ENCODE peak calls at places on chromosome 20, in ten cellular contexts. R is fibroblast of mammary gland, N is uterus, I is lung, A is gastrocnemius medialis, B is Peyer's patch, X is heart right ventricle, H is astrocyte of the spinal cord, D is breast epithelium, C is GM23338. M is an unnamed sample.

GRCh38 chr20:7851031-7851490 is 89.2 kb downstream of the HAO1 start:
- DNase-seq in I (no peak), B (no peak), C (peak), H (no peak), R (peak), X (no peak), A (no peak), N (no peak), D (no peak), M (no peak)

GRCh38 chr20:51700809-51701285 is 67.3 kb downstream of the ATP9A start:
- DNase-seq in H (peak), C (peak), D (no peak), B (peak), X (no peak), I (no peak), N (no peak), A (no peak), R (peak), M (peak)

GRCh38 chr20:32920066-32920465 is 61.3 kb downstream of the EFCAB8 start:
- DNase-seq in N (no peak), H (no peak), C (no peak), X (no peak), D (no peak), B (no peak), R (no peak), I (peak), A (no peak), M (no peak)

GRCh38 chr20:32828029-32828666 is 8.4 kb downstream of the MAPRE1 start:
- DNase-seq in X (no peak), A (no peak), B (no peak), I (no peak), N (no peak), D (no peak), H (peak), R (peak), C (no peak), M (no peak)

GRCh38 chr20:56187791-56188190 is 60.7 kb upstream of the MC3R start:
- DNase-seq in C (no peak), I (no peak), R (no peak), D (no peak), N (no peak), X (no peak), B (no peak), A (no peak), H (no peak), M (no peak)

GRCh38 chr20:8339313-8339712 is 207.2 kb downstream of the PLCB1 start:
- DNase-seq in D (no peak), H (no peak), A (no peak), R (no peak), X (no peak), B (no peak), N (no peak), I (no peak), C (no peak), M (no peak)

GRCh38 chr20:53668981-53669380 is 75.3 kb upstream of the ZNF217 start:
- DNase-seq in C (no peak), B (peak), I (no peak), R (no peak), N (no peak), D (no peak), A (no peak), X (no peak), H (no peak), M (no peak)

GRCh38 chr20:33005132-33005566 is 916 bp upstream of the SUN5 start:
- DNase-seq in I (no peak), C (peak), A (no peak), H (peak), N (no peak), D (no peak), X (no peak), R (peak), B (no peak), M (peak)

GRCh38 chr20:51758978-51759544 is 9.1 kb downstream of the ATP9A start:
- DNase-seq in D (no peak), N (no peak), H (no peak), I (no peak), X (no peak), R (peak), B (no peak), A (peak), C (no peak), M (no peak)

GRCh38 chr20:20528896-20529295 is 161.0 kb downstream of the INSM1 start:
- DNase-seq in X (no peak), N (no peak), B (no peak), A (no peak), R (no peak), I (no peak), H (no peak), D (no peak), C (no peak), M (no peak)

GRCh38 chr20:51745804-51746203 is 22.4 kb downstream of the ATP9A start:
- DNase-seq in B (no peak), C (no peak), D (no peak), A (no peak), H (no peak), R (no peak), N (no peak), X (no peak), I (no peak), M (no peak)

GRCh38 chr20:23627501-23627900 is 10.3 kb downstream of the CST3 start:
- DNase-seq in H (peak), B (no peak), A (no peak), D (no peak), I (no peak), R (peak), X (no peak), C (no peak), N (no peak), M (no peak)

GRCh38 chr20:10783660-10784336 is 110.0 kb upstream of the JAG1 start:
- DNase-seq in N (no peak), H (no peak), A (no peak), C (peak), R (no peak), I (no peak), B (no peak), X (peak), D (no peak), M (peak)

GRCh38 chr20:63520939-63521601 is 505 bp downstream of the PPDPF start:
- DNase-seq in H (peak), N (peak), R (peak), A (no peak), I (peak), D (peak), X (peak), B (peak), C (peak), M (peak)

GRCh38 chr20:17505664-17506517 is 25.3 kb downstream of the BFSP1 start:
- DNase-seq in B (peak), C (no peak), H (peak), R (peak), X (no peak), A (no peak), D (no peak), N (no peak), I (no peak), M (peak)

GRCh38 chr20:23244916-23245552 is 105.6 kb upstream of the NXT1 start:
- DNase-seq in X (no peak), H (no peak), B (no peak), I (no peak), D (no peak), A (no peak), R (no peak), C (no peak), N (no peak), M (no peak)

GRCh38 chr20:22717466-22717865 is 133.1 kb upstream of the FOXA2 start:
- DNase-seq in X (peak), C (no peak), R (no peak), B (no peak), H (no peak), D (no peak), N (no peak), I (peak), A (no peak), M (peak)

GRCh38 chr20:33816191-33816590 is 5.0 kb downstream of the CHMP4B start:
- DNase-seq in I (no peak), B (no peak), D (no peak), X (no peak), N (no peak), H (no peak), C (no peak), R (no peak), A (no peak), M (no peak)

GRCh38 chr20:503048-503737 is 40.4 kb downstream of the CSNK2A1 start:
- DNase-seq in C (no peak), B (no peak), H (no peak), X (no peak), N (no peak), R (no peak), I (no peak), D (no peak), A (no peak), M (no peak)

GRCh38 chr20:17014967-17015366 is 211.9 kb upstream of the PCSK2 start:
- DNase-seq in C (no peak), A (no peak), X (no peak), H (no peak), I (no peak), B (no peak), N (no peak), R (no peak), D (no peak), M (no peak)

GRCh38 chr20:45816951-45817651 is 4.7 kb downstream of the UBE2C start:
- DNase-seq in R (no peak), N (no peak), I (no peak), A (no peak), B (no peak), X (no peak), C (no peak), H (no peak), D (no peak), M (no peak)

GRCh38 chr20:46438156-46438750 is 31.8 kb upstream of the ELMO2 start:
- DNase-seq in B (no peak), D (no peak), A (no peak), N (no peak), R (peak), X (peak), C (peak), H (peak), I (no peak), M (peak)

GRCh38 chr20:37243076-37243936 is 18.3 kb downstream of the GHRH start:
- DNase-seq in R (no peak), X (no peak), I (no peak), C (peak), H (no peak), D (peak), N (no peak), A (no peak), B (no peak), M (no peak)

GRCh38 chr20:48849779-48850178 is 22.0 kb upstream of the PREX1 start:
- DNase-seq in I (no peak), N (no peak), B (no peak), D (no peak), A (no peak), X (no peak), C (no peak), R (no peak), H (no peak), M (no peak)

GRCh38 chr20:36802326-36803223 is 29.0 kb upstream of the DSN1 start:
- DNase-seq in I (no peak), R (peak), N (no peak), B (no peak), X (no peak), C (no peak), A (no peak), H (peak), D (no peak), M (peak)

GRCh38 chr20:22775671-22776139 is 191.3 kb upstream of the FOXA2 start:
- DNase-seq in A (no peak), N (no peak), X (no peak), B (no peak), H (peak), D (no peak), C (no peak), R (peak), I (no peak), M (peak)

GRCh38 chr20:14622796-14623195 is 285.4 kb upstream of the FLRT3 start:
- DNase-seq in X (no peak), C (peak), R (peak), N (no peak), D (no peak), B (no peak), A (no peak), I (no peak), H (peak), M (peak)

GRCh38 chr20:10306440-10307358 is 88.1 kb downstream of the SNAP25 start:
- DNase-seq in N (no peak), A (no peak), D (no peak), X (no peak), H (peak), B (no peak), R (peak), C (no peak), I (no peak), M (peak)

GRCh38 chr20:54256202-54256601 is 48.3 kb downstream of the PFDN4 start:
- DNase-seq in N (no peak), A (no peak), I (no peak), B (no peak), R (no peak), H (no peak), D (no peak), C (no peak), X (no peak), M (no peak)

GRCh38 chr20:58634121-58634817 is 16.8 kb upstream of the STX16 start:
- DNase-seq in B (no peak), C (no peak), I (no peak), A (no peak), H (no peak), R (peak), X (no peak), N (peak), D (no peak), M (peak)

GRCh38 chr20:31815408-31816188 is 3.6 kb upstream of the MYLK2 start:
- DNase-seq in N (no peak), A (peak), B (no peak), X (no peak), C (peak), R (no peak), I (no peak), D (no peak), H (no peak), M (peak)

GRCh38 chr20:21234816-21235215 is 68.3 kb upstream of the XRN2 start:
- DNase-seq in D (no peak), A (no peak), I (no peak), R (no peak), H (no peak), N (no peak), C (peak), B (no peak), X (no peak), M (no peak)

GRCh38 chr20:53996584-53997486 is 73.6 kb downstream of the BCAS1 start:
- DNase-seq in B (no peak), A (no peak), X (no peak), I (no peak), C (no peak), H (no peak), R (no peak), D (no peak), N (no peak), M (no peak)

GRCh38 chr20:49741940-49742339 is 28.3 kb upstream of the B4GALT5 start:
- DNase-seq in D (no peak), X (no peak), A (no peak), C (no peak), B (no peak), H (no peak), I (no peak), R (no peak), N (no peak), M (no peak)

GRCh38 chr20:50635676-50636600 is 55.4 kb downstream of the RIPOR3 start:
- DNase-seq in X (peak), D (no peak), N (peak), I (peak), H (peak), R (peak), A (peak), C (peak), B (peak), M (peak)

GRCh38 chr20:41249371-41249770 is 68.2 kb downstream of the ZHX3 start:
- DNase-seq in I (no peak), D (no peak), A (peak), X (peak), N (peak), B (peak), R (peak), C (no peak), H (peak), M (peak)

DNA sequence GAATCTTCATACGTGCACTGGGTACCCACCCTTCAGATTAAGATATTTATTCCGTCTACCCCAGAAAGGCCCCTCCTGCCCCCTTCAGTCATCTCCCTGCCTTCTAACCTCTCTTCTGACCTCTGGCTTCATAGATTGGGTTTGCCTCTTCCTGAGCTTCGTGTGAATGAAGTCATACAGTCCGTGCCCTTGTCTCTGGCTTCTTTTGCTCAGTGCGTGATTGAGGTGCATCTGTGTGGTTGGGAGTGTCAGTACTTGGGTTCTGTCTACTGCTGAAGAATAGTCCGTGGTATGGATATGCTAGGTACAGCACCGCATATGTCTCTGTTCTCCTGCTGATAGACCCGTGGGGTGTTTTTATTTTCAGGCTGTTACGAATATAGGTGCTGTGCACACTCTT is 157.8 kb upstream of the RNF24 start:
- DNase-seq in C (no peak), D (no peak), X (no peak), H (no peak), B (no peak), A (no peak), N (no peak), R (no peak), I (no peak), M (no peak)
- H3K4me3 ChIP-seq in C (no peak), D (no peak), X (no peak), H (no peak), B (no peak), A (no peak), N (no peak), R (no peak), I (no peak), M (no peak)

GRCh38 chr20:59678286-59678685 is 73.9 kb downstream of the PHACTR3 start:
- DNase-seq in D (no peak), B (no peak), C (no peak), N (no peak), I (no peak), R (no peak), A (no peak), H (no peak), X (no peak), M (no peak)

GRCh38 chr20:59676877-59677140 is 72.5 kb downstream of the PHACTR3 start:
- DNase-seq in X (no peak), B (no peak), A (no peak), C (no peak), I (no peak), R (no peak), N (no peak), H (no peak), D (no peak), M (no peak)

GRCh38 chr20:59673998-59674445 is 69.7 kb downstream of the PHACTR3 start:
- DNase-seq in C (no peak), R (no peak), D (peak), N (no peak), I (peak), X (no peak), A (no peak), B (no peak), H (no peak), M (no peak)

GRCh38 chr20:59677586-59677985 is 73.2 kb downstream of the PHACTR3 start:
- DNase-seq in B (no peak), I (no peak), H (no peak), R (no peak), C (no peak), A (no peak), D (no peak), N (no peak), X (no peak), M (no peak)

DNA sequence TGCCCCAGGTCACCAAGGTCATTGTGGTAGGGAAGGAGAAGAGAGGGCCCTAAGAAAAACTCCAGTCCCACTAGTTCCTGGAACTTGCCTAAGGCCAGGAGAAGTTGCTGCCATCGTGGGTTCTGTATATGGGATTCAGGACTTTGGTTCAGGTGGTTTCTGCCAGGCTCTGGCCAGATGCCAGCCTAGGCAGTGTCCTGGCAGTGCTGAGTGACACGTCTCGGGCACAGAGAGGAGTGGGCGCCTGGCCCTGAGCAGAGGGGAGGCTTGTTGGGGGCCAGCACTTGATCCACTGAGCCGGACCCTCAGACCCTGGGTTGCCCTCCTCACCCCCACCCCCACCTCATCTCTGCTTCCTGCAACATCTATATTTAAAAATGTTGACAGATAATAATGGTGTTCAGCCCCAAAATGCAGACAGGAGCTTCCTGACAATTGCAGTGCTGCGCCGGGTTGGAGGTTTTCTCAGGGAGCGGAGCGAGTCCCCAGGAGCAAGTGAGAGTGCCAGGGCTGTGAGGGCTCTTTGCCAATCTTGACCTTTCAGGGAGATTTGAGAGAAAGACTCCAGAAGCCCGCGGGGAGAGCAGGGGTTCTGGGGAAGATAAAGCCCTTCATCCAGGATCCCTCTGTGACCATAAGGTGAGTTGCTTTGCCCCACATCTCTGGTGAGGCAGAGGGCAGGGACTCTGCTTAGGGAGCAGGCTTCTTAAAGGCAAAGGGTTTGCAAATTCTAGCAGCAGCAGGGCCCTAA is 72.0 kb downstream of the PHACTR3 start:
- DNase-seq in R (no peak), N (no peak), X (no peak), C (no peak), D (no peak), H (no peak), I (no peak), B (no peak), A (no peak), M (no peak)
- H3K4me3 ChIP-seq in R (no peak), N (no peak), X (no peak), C (no peak), D (no peak), H (no peak), I (no peak), B (no peak), A (no peak), M (no peak)

GRCh38 chr20:25624500-25624939 is 706 bp upstream of the NANP start:
- DNase-seq in D (peak), B (no peak), A (no peak), X (peak), H (no peak), C (no peak), R (peak), I (no peak), N (no peak), M (no peak)
- H3K4me3 ChIP-seq in D (peak), B (peak), A (peak), X (peak), H (peak), C (peak), R (peak), I (peak), N (peak), M (peak)

DNA sequence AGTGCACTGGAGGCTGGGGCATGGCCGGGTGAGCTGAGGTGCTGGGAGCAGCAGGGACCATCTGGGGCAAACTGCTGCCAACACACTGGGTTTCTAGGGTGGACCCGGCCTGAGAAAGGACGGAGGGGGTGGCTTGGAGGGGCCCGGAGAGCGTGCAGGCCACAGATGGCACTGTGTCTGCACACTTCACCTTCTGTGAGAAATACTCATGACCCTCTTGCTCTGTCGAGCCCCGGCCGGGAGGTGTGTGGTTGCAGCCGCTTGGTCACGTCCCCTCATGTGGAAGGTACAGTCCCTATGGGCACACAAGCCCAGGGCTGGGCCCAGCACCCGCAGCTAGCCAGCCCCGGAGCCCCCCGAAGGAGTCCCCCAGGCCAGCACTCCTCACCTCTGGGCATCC is 59.7 kb downstream of the RBM38 start:
- DNase-seq in A (no peak), D (no peak), C (no peak), B (no peak), H (no peak), N (no peak), I (no peak), X (no peak), R (no peak), M (no peak)
- H3K4me3 ChIP-seq in A (no peak), D (no peak), C (no peak), B (no peak), H (no peak), N (no peak), I (no peak), X (no peak), R (no peak), M (no peak)

GRCh38 chr20:35453647-35454046 is 1.8 kb upstream of the CEP250 start:
- DNase-seq in R (no peak), B (no peak), D (no peak), C (no peak), N (no peak), A (no peak), H (no peak), X (no peak), I (no peak), M (no peak)
- H3K4me3 ChIP-seq in R (no peak), B (no peak), D (no peak), C (peak), N (no peak), A (no peak), H (peak), X (no peak), I (no peak), M (peak)

GRCh38 chr20:47781631-47782030 is 3.6 kb downstream of the SULF2 start:
- DNase-seq in B (no peak), I (no peak), D (no peak), X (no peak), A (no peak), H (no peak), R (no peak), N (no peak), C (no peak), M (no peak)
- H3K4me3 ChIP-seq in B (no peak), I (no peak), D (no peak), X (no peak), A (no peak), H (no peak), R (no peak), N (no peak), C (no peak), M (no peak)

M was measured in fibroblast of pulmonary artery.